ENCODE peak calls at places on chromosome 13, in ten cellular contexts. Q is upper lobe of left lung; N is mammary epithelial cell; J is Caco-2; R is heart right ventricle; U is mesendoderm; D is CD8-positive, alpha-beta memory T cell; P is PC-3; Z is Peyer's patch; G is CD4-positive, CD25-positive, alpha-beta regulatory T cell. X is an unnamed sample.

GRCh38 chr13:76830805-76831204 is 55.4 kb downstream of the KCTD12 start:
- DNase-seq in Q (no peak), N (no peak), J (no peak), R (no peak), U (no peak), D (no peak), P (no peak), Z (no peak), G (no peak), X (no peak)

GRCh38 chr13:109010912-109011311 is 381.5 kb downstream of the MYO16 start:
- DNase-seq in Q (no peak), N (no peak), J (no peak), R (no peak), U (peak; percentile 87), D (no peak), P (no peak), Z (no peak), G (no peak), X (no peak)

GRCh38 chr13:42354246-42355117 is 82.5 kb downstream of the AKAP11 start:
- DNase-seq in Q (no peak), N (peak; percentile 74), J (no peak), R (no peak), U (peak; percentile 37), D (peak; percentile 24), P (peak; percentile 43), Z (peak; percentile 61), G (no peak), X (no peak)

GRCh38 chr13:80337011-80337688 is 3.8 kb downstream of the SPRY2 start:
- DNase-seq in Q (no peak), N (peak; percentile 51), J (no peak), R (no peak), U (no peak), D (no peak), P (no peak), Z (no peak), G (no peak), X (peak; percentile 35)

GRCh38 chr13:20395061-20395916 is 130.4 kb downstream of the CRYL1 start:
- DNase-seq in Q (no peak), N (no peak), J (no peak), R (no peak), U (no peak), D (no peak), P (peak; percentile 28), Z (no peak), G (no peak), X (no peak)

GRCh38 chr13:112146073-112146360 is 79.1 kb downstream of the SOX1 start:
- DNase-seq in Q (no peak), N (no peak), J (no peak), R (no peak), U (no peak), D (no peak), P (no peak), Z (no peak), G (no peak), X (no peak)

GRCh38 chr13:46097015-46097414 is 7.8 kb downstream of the CPB2 start:
- DNase-seq in Q (no peak), N (no peak), J (no peak), R (no peak), U (no peak), D (no peak), P (peak; percentile 12), Z (no peak), G (no peak), X (no peak)

GRCh38 chr13:30241537-30241936 is 65.8 kb downstream of the KATNAL1 start:
- DNase-seq in Q (no peak), N (no peak), J (no peak), R (peak; percentile 11), U (no peak), D (no peak), P (no peak), Z (no peak), G (no peak), X (no peak)

GRCh38 chr13:111952814-111953213 is 114.1 kb upstream of the SOX1 start:
- DNase-seq in Q (no peak), N (no peak), J (no peak), R (no peak), U (no peak), D (no peak), P (no peak), Z (no peak), G (no peak), X (no peak)

GRCh38 chr13:48818495-48818961 is 157.2 kb upstream of the FNDC3A start:
- DNase-seq in Q (no peak), N (peak; percentile 87), J (no peak), R (no peak), U (peak; percentile 18), D (no peak), P (peak; percentile 82), Z (no peak), G (no peak), X (no peak)

GRCh38 chr13:75478659-75479058 is 3.3 kb downstream of the TBC1D4 start:
- DNase-seq in Q (no peak), N (no peak), J (no peak), R (no peak), U (no peak), D (no peak), P (no peak), Z (no peak), G (no peak), X (no peak)

GRCh38 chr13:75482070-75482819 is at the start of gene TBC1D4:
- DNase-seq in Q (peak; percentile 91), N (peak; percentile 92), J (peak; percentile 95), R (peak; percentile 83), U (peak; percentile 98), D (peak; percentile 34), P (peak; percentile 81), Z (peak; percentile 90), G (peak; percentile 33), X (peak; percentile 89)

GRCh38 chr13:75481176-75482069 is 546 bp downstream of the TBC1D4 start:
- DNase-seq in Q (peak; percentile 24), N (peak; percentile 56), J (peak; percentile 60), R (peak; percentile 19), U (peak; percentile 59), D (peak; percentile 6), P (peak; percentile 28), Z (peak; percentile 48), G (peak; percentile 1), X (peak; percentile 52)

GRCh38 chr13:75480691-75481175 is 1.2 kb downstream of the TBC1D4 start:
- DNase-seq in Q (peak; percentile 87), N (peak; percentile 86), J (peak; percentile 91), R (peak; percentile 44), U (peak; percentile 79), D (peak; percentile 1), P (peak; percentile 87), Z (peak; percentile 64), G (no peak), X (peak; percentile 82)

GRCh38 chr13:75479102-75479501 is 2.9 kb downstream of the TBC1D4 start:
- DNase-seq in Q (no peak), N (no peak), J (no peak), R (no peak), U (no peak), D (no peak), P (peak; percentile 65), Z (no peak), G (no peak), X (no peak)
- H3K4me1 ChIP-seq in Q (peaks cover 7% of the 10 kb centered on the region), N (peaks cover 5% of the 10 kb centered on the region), J (peaks cover 41% of the 10 kb centered on the region), R (peaks cover 6% of the 10 kb centered on the region), U (no peaks in the 10 kb centered on the region), D (peaks cover 5% of the 10 kb centered on the region), P (peaks cover 30% of the 10 kb centered on the region), Z (no peaks in the 10 kb centered on the region), G (peaks cover 15% of the 10 kb centered on the region), X (no peaks in the 10 kb centered on the region)

DNA sequence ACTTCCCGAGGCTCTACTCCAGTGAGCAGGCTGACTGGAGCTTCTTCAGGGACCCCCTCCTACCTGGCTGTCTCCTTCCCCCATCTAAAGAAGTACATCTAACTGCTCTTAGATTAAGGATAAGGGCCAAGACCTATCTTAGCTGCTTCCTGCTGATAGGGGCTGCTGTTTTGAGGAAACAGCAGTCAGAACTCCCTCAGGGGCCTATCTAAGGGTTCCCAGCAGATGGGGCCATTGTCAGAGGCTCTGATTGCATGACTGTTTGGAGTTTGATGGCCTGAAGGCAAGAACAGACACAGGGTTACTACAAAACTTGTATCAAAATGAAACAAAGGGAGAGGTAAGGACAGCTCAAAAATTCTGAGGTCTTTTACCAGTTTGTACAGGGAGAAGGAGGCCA is 2636.9 kb upstream of the PCDH20 start:
- DNase-seq in Q (no peak), N (no peak), J (no peak), R (no peak), U (peak; percentile 78), D (no peak), P (no peak), Z (no peak), G (no peak), X (no peak)
- H3K4me1 ChIP-seq in Q (no peaks in the 10 kb centered on the region), N (no peaks in the 10 kb centered on the region), J (no peaks in the 10 kb centered on the region), R (no peaks in the 10 kb centered on the region), U (no peaks in the 10 kb centered on the region), D (no peaks in the 10 kb centered on the region), P (no peaks in the 10 kb centered on the region), Z (no peaks in the 10 kb centered on the region), G (no peaks in the 10 kb centered on the region), X (no peaks in the 10 kb centered on the region)

GRCh38 chr13:110407531-110407930 is 100.4 kb downstream of the COL4A2 start:
- DNase-seq in Q (no peak), N (no peak), J (no peak), R (no peak), U (no peak), D (no peak), P (no peak), Z (no peak), G (no peak), X (peak; percentile 17)

GRCh38 chr13:110405597-110406450 is 98.7 kb downstream of the COL4A2 start:
- DNase-seq in Q (no peak), N (peak; percentile 35), J (no peak), R (no peak), U (no peak), D (no peak), P (no peak), Z (no peak), G (no peak), X (no peak)

GRCh38 chr13:110409581-110409992 is 102.5 kb downstream of the COL4A2 start:
- DNase-seq in Q (no peak), N (peak; percentile 66), J (no peak), R (peak; percentile 57), U (no peak), D (no peak), P (peak; percentile 74), Z (no peak), G (no peak), X (peak; percentile 18)

GRCh38 chr13:110408286-110408685 is 101.2 kb downstream of the COL4A2 start:
- DNase-seq in Q (no peak), N (no peak), J (no peak), R (no peak), U (no peak), D (no peak), P (no peak), Z (no peak), G (no peak), X (no peak)

DNA sequence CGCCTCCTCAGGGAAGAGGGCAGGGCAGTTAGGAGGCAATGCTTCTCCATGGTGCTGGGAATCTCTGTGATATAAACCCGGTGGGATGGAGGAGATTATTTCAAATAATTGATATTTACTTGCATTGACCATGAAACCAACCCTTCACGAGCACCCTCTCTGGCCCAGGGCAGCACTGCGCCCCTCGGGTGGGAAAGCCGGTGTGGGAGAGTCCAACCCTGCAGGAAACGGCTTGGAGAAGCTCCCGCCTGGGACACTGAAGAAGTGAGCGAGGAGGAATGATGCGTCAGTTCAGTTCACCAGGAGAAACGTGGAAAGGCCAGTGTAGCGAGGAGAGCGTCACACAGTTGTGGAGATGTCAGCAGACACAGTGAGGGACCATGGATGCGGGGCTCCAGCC is 99.9 kb downstream of the COL4A2 start:
- DNase-seq in Q (no peak), N (no peak), J (no peak), R (no peak), U (no peak), D (no peak), P (no peak), Z (no peak), G (no peak), X (no peak)
- H3K4me1 ChIP-seq in Q (peaks cover 60% of the 10 kb centered on the region), N (peaks cover 39% of the 10 kb centered on the region), J (peaks cover 4% of the 10 kb centered on the region), R (peaks cover 71% of the 10 kb centered on the region), U (peaks cover 3% of the 10 kb centered on the region), D (no peaks in the 10 kb centered on the region), P (peaks cover 24% of the 10 kb centered on the region), Z (no peaks in the 10 kb centered on the region), G (no peaks in the 10 kb centered on the region), X (no peaks in the 10 kb centered on the region)

GRCh38 chr13:81714513-81714912 is 1373.6 kb upstream of the SPRY2 start:
- DNase-seq in Q (no peak), N (no peak), J (no peak), R (no peak), U (peak; percentile 2), D (no peak), P (no peak), Z (no peak), G (no peak), X (no peak)
- H3K4me1 ChIP-seq in Q (no peaks in the 10 kb centered on the region), N (no peaks in the 10 kb centered on the region), J (no peaks in the 10 kb centered on the region), R (no peaks in the 10 kb centered on the region), U (no peaks in the 10 kb centered on the region), D (no peaks in the 10 kb centered on the region), P (no peaks in the 10 kb centered on the region), Z (no peaks in the 10 kb centered on the region), G (no peaks in the 10 kb centered on the region), X (no peaks in the 10 kb centered on the region)